ENCODE peak calls at places on chromosomes 16 and 17, in six cellular contexts. M is cardiac muscle cell, K is MM.1S, B is tibial artery, D is body of pancreas, F is Caco-2. T is an unnamed sample.

GRCh38 chr17:74369221-74369620 is 1.9 kb downstream of the GPR142 start:
- DNase-seq in M (no peak), F (no peak), K (no peak), D (peak; percentile 41), B (peak; percentile 62), T (no peak)

GRCh38 chr17:83177611-83178532 is 98.5 kb downstream of the METRNL start:
- DNase-seq in M (no peak), B (no peak), D (no peak), K (no peak), F (peak; percentile 26), T (no peak)

GRCh38 chr17:65727243-65727642 is 165.8 kb upstream of the AXIN2 start:
- DNase-seq in M (no peak), D (no peak), F (no peak), B (no peak), K (no peak), T (no peak)

GRCh38 chr16:58829096-58829495 is 95.0 kb upstream of the GOT2 start:
- DNase-seq in M (no peak), D (no peak), F (no peak), K (no peak), B (no peak), T (no peak)

GRCh38 chr17:77120866-77121265 is 19.9 kb upstream of the SEC14L1 start:
- DNase-seq in F (no peak), B (no peak), K (no peak), D (peak; percentile 35), M (no peak), T (no peak)

GRCh38 chr17:50206604-50207293 is 5.3 kb upstream of the COL1A1 start:
- DNase-seq in B (peak; percentile 57), K (no peak), F (peak; percentile 62), M (peak; percentile 72), D (no peak), T (no peak)

GRCh38 chr16:66224636-66225035 is 141.9 kb upstream of the CDH5 start:
- DNase-seq in D (no peak), M (no peak), F (peak; percentile 2), K (no peak), B (no peak), T (no peak)

GRCh38 chr16:80014241-80014939 is 413.9 kb upstream of the MAF start:
- DNase-seq in B (no peak), K (no peak), F (no peak), M (no peak), D (no peak), T (no peak)

GRCh38 chr16:2056077-2056476 is 8.3 kb downstream of the TSC2 start:
- DNase-seq in D (no peak), B (no peak), M (no peak), F (no peak), K (no peak), T (no peak)
- TF ChIP-seq CTCF in D (no peak), B (peak; percentile 22), M (no peak), F (no peak), K (no peak), T (peak; percentile 33)

DNA sequence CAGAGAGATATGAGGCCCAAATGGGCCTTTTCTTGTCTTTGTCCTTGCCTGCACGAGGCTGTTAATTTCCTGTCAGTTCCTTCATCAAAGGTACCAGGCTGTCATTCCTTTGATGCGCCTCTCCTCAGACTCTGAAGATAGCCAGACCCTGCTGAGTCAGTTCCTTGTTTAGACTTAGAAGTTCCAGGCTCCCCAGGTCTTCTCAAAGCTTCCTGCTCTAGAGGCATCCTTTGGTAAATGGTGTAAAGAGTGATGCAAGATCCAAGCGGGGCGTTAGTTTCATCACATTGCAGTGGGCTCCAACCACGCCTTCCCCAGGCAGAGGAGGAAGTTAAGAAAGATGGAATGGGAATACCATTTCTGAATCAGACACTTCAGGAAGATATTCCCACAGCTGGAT is 4.0 kb upstream of the CDH11 start:
- DNase-seq in K (no peak), F (peak; percentile 50), M (peak; percentile 77), D (no peak), B (no peak), T (no peak)
- H3K4me3 ChIP-seq in K (no peak overlapping the region), F (no peak overlapping the region), M (no peak overlapping the region), D (no peak overlapping the region), B (no peak overlapping the region), T (peak overlapping the region; percentile 76)

GRCh38 chr16:15677447-15677846 is 27.4 kb downstream of the NDE1 start:
- DNase-seq in K (no peak), B (no peak), M (no peak), F (no peak), D (no peak), T (no peak)

GRCh38 chr16:15686287-15686686 is 36.2 kb downstream of the NDE1 start:
- DNase-seq in D (no peak), K (no peak), B (no peak), F (no peak), M (no peak), T (no peak)

GRCh38 chr16:15676506-15676905 is 26.5 kb downstream of the NDE1 start:
- DNase-seq in M (no peak), D (no peak), F (no peak), K (no peak), B (no peak), T (no peak)

GRCh38 chr16:15682105-15682570 is 32.1 kb downstream of the NDE1 start:
- DNase-seq in B (peak; percentile 71), F (peak; percentile 45), K (no peak), D (peak; percentile 55), M (peak; percentile 74), T (no peak)
- TF ChIP-seq CTCF in B (peak; percentile 55), F (peak; percentile 33), K (peak; percentile 40), D (peak; percentile 38), M (peak; percentile 60), T (peak; percentile 49)

GRCh38 chr16:2194852-2195315 is 1.5 kb downstream of the CASKIN1 start:
- DNase-seq in D (peak; percentile 78), B (no peak), K (peak; percentile 53), F (peak; percentile 73), M (peak; percentile 48), T (no peak)
- H3K4me3 ChIP-seq in D (no peak overlapping the region), B (no peak overlapping the region), K (no peak overlapping the region), F (peak overlapping the region; percentile 49), M (peak overlapping the region; percentile 80), T (no peak overlapping the region)

DNA sequence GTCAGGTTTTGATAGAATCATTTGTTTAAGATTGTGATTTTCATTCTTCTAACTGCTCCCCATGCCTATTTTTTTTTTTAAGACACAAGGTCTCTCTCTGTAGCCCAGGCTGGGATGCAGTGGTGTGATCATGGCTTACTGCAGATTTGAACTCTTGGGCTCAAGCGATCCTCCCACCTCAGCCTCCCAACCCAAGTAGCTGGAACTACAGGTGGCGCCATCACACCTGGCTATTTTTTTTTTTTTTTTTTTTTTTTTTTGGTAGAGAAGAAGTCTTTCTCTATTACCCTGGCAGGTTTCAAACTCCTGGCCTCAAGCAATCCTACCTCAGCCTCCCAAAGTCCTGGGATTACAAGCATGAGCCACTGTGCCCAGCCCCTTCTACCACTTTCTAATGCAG is 223.3 kb downstream of the CBLN1 start:
- DNase-seq in M (no peak), D (no peak), B (no peak), F (no peak), K (no peak), T (no peak)
- TF ChIP-seq CTCF in M (no peak), D (no peak), B (no peak), F (no peak), K (no peak), T (no peak)

DNA sequence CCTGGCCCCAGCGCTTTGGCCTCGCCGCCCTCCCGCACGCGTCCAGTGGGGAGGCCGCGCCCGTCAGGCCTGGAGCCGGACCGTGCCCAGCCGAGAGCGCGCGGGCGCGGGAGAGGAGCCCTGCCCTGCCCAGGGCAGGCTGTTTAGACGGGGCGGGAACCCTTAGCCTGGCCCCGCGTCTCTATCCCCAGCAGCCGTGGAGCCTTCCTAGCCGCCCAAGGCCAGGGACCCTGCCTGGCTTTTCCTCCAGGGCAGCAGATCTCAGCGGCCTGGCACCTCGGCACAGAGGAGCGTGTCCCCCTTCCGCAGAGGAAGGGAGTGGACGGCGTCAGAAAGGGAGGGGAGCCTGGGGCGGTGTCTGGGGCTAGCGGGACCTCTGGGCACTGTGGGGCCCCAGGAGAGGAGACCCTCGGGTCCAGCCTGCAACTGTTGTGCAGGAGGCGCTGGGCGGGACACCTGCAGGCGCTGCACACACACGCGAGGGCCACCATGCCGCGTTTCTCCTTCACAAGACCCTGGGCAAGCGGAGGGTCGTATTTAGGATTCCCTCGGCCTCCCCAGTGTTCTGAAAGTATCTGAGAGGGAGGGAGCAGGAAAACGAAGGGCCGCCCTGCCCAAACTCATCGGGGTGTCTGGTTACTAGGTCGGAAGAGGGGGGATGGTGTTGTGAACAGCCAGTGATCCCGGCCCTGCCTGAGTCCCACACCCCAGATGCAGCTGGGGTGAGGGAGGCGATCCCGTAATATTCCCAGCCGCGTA is 2.3 kb upstream of the NPTX1 start:
- DNase-seq in B (no peak), M (no peak), F (no peak), K (no peak), D (no peak), T (no peak)
- H3K4me3 ChIP-seq in B (no peak overlapping the region), M (peak overlapping the region; percentile 17), F (no peak overlapping the region), K (no peak overlapping the region), D (no peak overlapping the region), T (peak overlapping the region; percentile 32)

DNA sequence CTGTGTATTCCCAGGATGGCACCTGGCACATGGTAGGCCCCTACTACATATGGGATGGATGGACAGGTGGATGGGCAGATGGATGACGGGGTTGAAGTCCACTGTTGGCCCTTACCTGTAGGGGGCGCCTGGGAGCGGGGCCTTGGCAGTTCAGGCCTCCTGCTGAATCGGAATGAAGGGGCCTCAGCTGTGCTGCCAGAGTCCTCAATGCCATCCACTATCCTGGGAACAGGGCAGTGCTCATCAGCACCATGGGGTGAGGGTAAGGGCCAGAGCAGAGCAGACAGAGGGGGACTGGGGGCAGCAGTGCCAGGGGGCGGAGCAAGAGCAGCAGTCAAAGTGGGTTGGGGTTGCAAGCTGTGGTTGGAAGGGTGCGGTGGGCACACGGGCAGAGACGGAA is 8.3 kb upstream of the RAB5C start:
- DNase-seq in F (no peak), B (no peak), K (no peak), M (no peak), D (no peak), T (no peak)
- TF ChIP-seq CTCF in F (peak; percentile 44), B (no peak), K (peak; percentile 67), M (peak; percentile 51), D (peak; percentile 19), T (peak; percentile 16)

GRCh38 chr16:57373117-57373947 is 1.0 kb downstream of the CX3CL1 start:
- DNase-seq in D (no peak), F (no peak), K (no peak), M (no peak), B (no peak), T (no peak)
- H3K4me3 ChIP-seq in D (no peak overlapping the region), F (no peak overlapping the region), K (no peak overlapping the region), M (no peak overlapping the region), B (peak overlapping the region; percentile 65), T (no peak overlapping the region)

GRCh38 chr17:72967963-72968585 is 124.4 kb downstream of the SLC39A11 start:
- DNase-seq in K (no peak), F (no peak), M (no peak), D (no peak), B (no peak), T (no peak)

GRCh38 chr17:72967263-72967962 is 125.1 kb downstream of the SLC39A11 start:
- DNase-seq in M (no peak), D (no peak), F (no peak), B (no peak), K (no peak), T (no peak)

DNA sequence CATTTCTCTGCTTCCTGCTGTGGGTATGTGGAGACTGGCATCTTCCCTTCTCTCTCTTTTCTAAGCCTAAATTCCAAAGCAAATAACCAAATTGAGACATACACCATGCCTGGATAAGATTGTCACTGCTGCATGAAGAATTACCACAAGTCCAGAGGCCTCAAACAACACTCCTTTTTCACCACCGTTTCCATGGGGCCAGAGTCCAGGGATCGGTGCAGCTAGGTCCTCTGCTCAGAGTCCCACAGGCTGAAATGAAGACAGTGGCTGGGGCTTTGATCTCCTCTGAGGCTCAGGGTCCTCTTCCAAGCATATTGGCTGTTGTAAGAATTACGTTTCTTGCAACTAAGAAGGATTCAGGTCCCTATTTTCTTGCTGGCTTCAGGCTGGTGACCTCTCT is 130.4 kb downstream of the SLC39A11 start:
- DNase-seq in D (no peak), F (no peak), K (no peak), M (no peak), B (no peak), T (no peak)
- TF ChIP-seq CTCF in D (no peak), F (no peak), K (no peak), M (no peak), B (no peak), T (no peak)